ENCODE peak calls at places on chromosomes 1 and 21, in four cellular contexts. S is ascending aorta; V is HFF-Myc; W is central memory CD8-positive, alpha-beta T cell. L is an unnamed sample.

GRCh38 chr1:25952851-25953401 is 44.9 kb downstream of the PAFAH2 start:
- DNase-seq in S (no peak), V (no peak), W (no peak), L (peak)

GRCh38 chr1:56866656-56867055 is 12.1 kb downstream of the C8A start:
- DNase-seq in S (no peak), V (peak), W (no peak), L (peak)

GRCh38 chr1:194117582-194117981 is 931.2 kb upstream of the B3GALT2 start:
- DNase-seq in S (no peak), V (no peak), W (no peak), L (no peak)

GRCh38 chr1:185541861-185542260 is 192.3 kb upstream of the HMCN1 start:
- DNase-seq in S (no peak), V (no peak), W (no peak), L (peak)

GRCh38 chr1:155226188-155226909 is 17.9 kb downstream of the MTX1 start:
- DNase-seq in S (peak), V (no peak), W (peak), L (no peak)

GRCh38 chr1:27332536-27333281 is 9.1 kb upstream of the SYTL1 start:
- DNase-seq in S (no peak), V (no peak), W (peak), L (no peak)

GRCh38 chr1:246081138-246081702 is 425.9 kb downstream of the SMYD3 start:
- DNase-seq in S (no peak), V (no peak), W (no peak), L (no peak)

GRCh38 chr1:11738783-11739182 is 2.8 kb downstream of the AGTRAP start:
- DNase-seq in S (no peak), V (no peak), W (no peak), L (no peak)

GRCh38 chr1:248821641-248822040 is 4.1 kb downstream of the SH3BP5L start:
- DNase-seq in S (peak), V (no peak), W (no peak), L (no peak)

GRCh38 chr1:67313934-67314671 is 6.4 kb downstream of the IL12RB2 start:
- DNase-seq in S (no peak), V (no peak), W (no peak), L (no peak)

GRCh38 chr1:51755437-51755836 is 123.1 kb downstream of the NRDC start:
- DNase-seq in S (no peak), V (no peak), W (no peak), L (no peak)

GRCh38 chr1:38476111-38476783 is 383.3 kb downstream of the RRAGC start:
- DNase-seq in S (no peak), V (no peak), W (no peak), L (no peak)

GRCh38 chr21:37868446-37868845 is 47.8 kb downstream of the KCNJ6 start:
- DNase-seq in S (peak), V (no peak), W (no peak), L (no peak)

GRCh38 chr1:163084330-163084729 is 15.2 kb downstream of the RGS4 start:
- DNase-seq in S (no peak), V (no peak), W (no peak), L (no peak)

GRCh38 chr1:101203812-101204540 is 32.8 kb upstream of the S1PR1 start:
- DNase-seq in S (no peak), V (no peak), W (no peak), L (peak)

GRCh38 chr1:167474191-167474641 is 44.1 kb downstream of the CD247 start:
- DNase-seq in S (no peak), V (no peak), W (no peak), L (no peak)

GRCh38 chr1:154851392-154852177 is 18.5 kb downstream of the KCNN3 start:
- DNase-seq in S (no peak), V (no peak), W (no peak), L (no peak)

GRCh38 chr1:72379072-72379471 is 96.7 kb upstream of the NEGR1 start:
- DNase-seq in S (no peak), V (no peak), W (no peak), L (no peak)

L was measured in GM04504.